ENCODE peak calls at places on chromosomes 11 and 22, in seven cellular contexts. One of them, this sample, is unnamed.

GRCh38 chr11:123100378-123101085 is 38.6 kb upstream of the HSPA8 start:
- DNase-seq in K562: no peak
- DNase-seq in HepG2: no peak
- DNase-seq in H1: no peak
- DNase-seq in HCT116: no peak
- DNase-seq in GM12878: no peak
- DNase-seq in SK-N-SH: no peak
- DNase-seq in this sample: no peak

GRCh38 chr11:15342163-15342562 is 227.4 kb downstream of the INSC start:
- DNase-seq in K562: no peak
- DNase-seq in HepG2: no peak
- DNase-seq in H1: no peak
- DNase-seq in HCT116: no peak
- DNase-seq in GM12878: no peak
- DNase-seq in SK-N-SH: no peak
- DNase-seq in this sample: no peak

GRCh38 chr11:125360066-125360465 is 136.0 kb downstream of the FEZ1 start:
- DNase-seq in K562: no peak
- DNase-seq in HepG2: no peak
- DNase-seq in H1: no peak
- DNase-seq in HCT116: no peak
- DNase-seq in GM12878: no peak
- DNase-seq in SK-N-SH: no peak
- DNase-seq in this sample: no peak

GRCh38 chr11:130435671-130436070 is 7.3 kb upstream of the ADAMTS8 start:
- DNase-seq in K562: no peak
- DNase-seq in HepG2: no peak
- DNase-seq in H1: no peak
- DNase-seq in HCT116: no peak
- DNase-seq in GM12878: no peak
- DNase-seq in SK-N-SH: no peak
- DNase-seq in this sample: no peak

GRCh38 chr11:10481567-10482349 is 26.7 kb downstream of the AMPD3 start:
- DNase-seq in K562: no peak
- DNase-seq in HepG2: no peak
- DNase-seq in H1: no peak
- DNase-seq in HCT116: no peak
- DNase-seq in GM12878: no peak
- DNase-seq in SK-N-SH: no peak
- DNase-seq in this sample: no peak

GRCh38 chr22:46354176-46354992 is 18.9 kb downstream of the TRMU start:
- DNase-seq in K562: no peak
- DNase-seq in HepG2: no peak
- DNase-seq in H1: no peak
- DNase-seq in HCT116: no peak
- DNase-seq in GM12878: no peak
- DNase-seq in SK-N-SH: no peak
- DNase-seq in this sample: no peak

GRCh38 chr11:59040607-59041006 is 45.5 kb upstream of the GLYATL1B start:
- DNase-seq in K562: no peak
- DNase-seq in HepG2: no peak
- DNase-seq in H1: no peak
- DNase-seq in HCT116: no peak
- DNase-seq in GM12878: no peak
- DNase-seq in SK-N-SH: no peak
- DNase-seq in this sample: no peak

GRCh38 chr11:120739780-120740179 is 228.2 kb downstream of the GRIK4 start:
- DNase-seq in K562: no peak
- DNase-seq in HepG2: no peak
- DNase-seq in H1: no peak
- DNase-seq in HCT116: no peak
- DNase-seq in GM12878: no peak
- DNase-seq in SK-N-SH: peak; percentile 82
- DNase-seq in this sample: no peak

GRCh38 chr11:76658651-76659650 is 11.6 kb downstream of the LRRC32 start:
- DNase-seq in K562: no peak
- DNase-seq in HepG2: no peak
- DNase-seq in H1: no peak
- DNase-seq in HCT116: no peak
- DNase-seq in GM12878: no peak
- DNase-seq in SK-N-SH: no peak
- DNase-seq in this sample: no peak

GRCh38 chr22:44664149-44664548 is 37.9 kb upstream of the PRR5 start:
- DNase-seq in K562: no peak
- DNase-seq in HepG2: no peak
- DNase-seq in H1: no peak
- DNase-seq in HCT116: no peak
- DNase-seq in GM12878: no peak
- DNase-seq in SK-N-SH: peak; percentile 52
- DNase-seq in this sample: no peak

GRCh38 chr22:26385164-26385563 is 43.9 kb upstream of the ASPHD2 start:
- DNase-seq in K562: no peak
- DNase-seq in HepG2: no peak
- DNase-seq in H1: no peak
- DNase-seq in HCT116: no peak
- DNase-seq in GM12878: no peak
- DNase-seq in SK-N-SH: no peak
- DNase-seq in this sample: no peak

GRCh38 chr11:48341466-48341865 is 16.7 kb downstream of the OR4C3 start:
- DNase-seq in K562: no peak
- DNase-seq in HepG2: no peak
- DNase-seq in H1: no peak
- DNase-seq in HCT116: no peak
- DNase-seq in GM12878: no peak
- DNase-seq in SK-N-SH: no peak
- DNase-seq in this sample: no peak

GRCh38 chr11:114213622-114214021 is 82.6 kb upstream of the NNMT start:
- DNase-seq in K562: no peak
- DNase-seq in HepG2: no peak
- DNase-seq in H1: no peak
- DNase-seq in HCT116: no peak
- DNase-seq in GM12878: no peak
- DNase-seq in SK-N-SH: no peak
- DNase-seq in this sample: no peak

GRCh38 chr11:76329084-76329648 is 51.8 kb downstream of the THAP12 start:
- DNase-seq in K562: no peak
- DNase-seq in HepG2: peak; percentile 90
- DNase-seq in H1: no peak
- DNase-seq in HCT116: peak; percentile 3
- DNase-seq in GM12878: no peak
- DNase-seq in SK-N-SH: no peak
- DNase-seq in this sample: no peak

DNA sequence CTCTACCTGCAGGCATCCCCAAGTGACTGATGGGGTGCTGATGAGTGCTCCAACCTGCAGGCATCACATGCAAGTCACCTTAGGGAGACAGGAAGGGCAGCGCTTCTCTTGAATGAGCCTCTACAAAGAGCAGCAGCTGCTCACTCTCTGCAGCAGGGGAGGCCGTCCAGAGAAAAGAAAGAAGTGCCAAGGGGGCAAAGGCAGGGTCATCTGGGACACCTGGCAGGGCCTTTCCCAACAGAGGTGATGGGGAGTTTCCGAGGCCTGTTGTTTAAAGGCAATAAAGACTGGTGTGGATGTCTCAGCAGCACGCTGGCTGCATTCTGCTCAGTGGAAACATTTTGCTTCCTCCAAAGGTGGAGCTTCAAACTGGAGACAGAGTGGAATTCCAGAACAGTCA is 113.7 kb downstream of the ETS1 start:
- DNase-seq in K562: no peak
- DNase-seq in HepG2: no peak
- DNase-seq in H1: no peak
- DNase-seq in HCT116: no peak
- DNase-seq in GM12878: peak; percentile 51
- DNase-seq in SK-N-SH: no peak
- DNase-seq in this sample: no peak
- TF ChIP-seq YY1 in K562: no peak
- TF ChIP-seq YY1 in HepG2: no peak
- TF ChIP-seq YY1 in H1: no peak
- TF ChIP-seq YY1 in HCT116: no peak
- TF ChIP-seq YY1 in GM12878: no peak
- TF ChIP-seq YY1 in SK-N-SH: no peak
- TF ChIP-seq YY1 in this sample: no peak

GRCh38 chr11:1048375-1049070 is 12.0 kb upstream of the MUC6 start:
- DNase-seq in K562: no peak
- DNase-seq in HepG2: no peak
- DNase-seq in H1: no peak
- DNase-seq in HCT116: no peak
- DNase-seq in GM12878: no peak
- DNase-seq in SK-N-SH: peak; percentile 39
- DNase-seq in this sample: no peak
- H3K27me3 ChIP-seq in K562: peaks cover 27% of the 10 kb centered on the region
- H3K27me3 ChIP-seq in HepG2: peaks cover 82% of the 10 kb centered on the region
- H3K27me3 ChIP-seq in H1: no peaks in the 10 kb centered on the region
- H3K27me3 ChIP-seq in HCT116: no peaks in the 10 kb centered on the region
- H3K27me3 ChIP-seq in GM12878: no peaks in the 10 kb centered on the region
- H3K27me3 ChIP-seq in SK-N-SH: no peaks in the 10 kb centered on the region
- H3K27me3 ChIP-seq in this sample: no peaks in the 10 kb centered on the region

DNA sequence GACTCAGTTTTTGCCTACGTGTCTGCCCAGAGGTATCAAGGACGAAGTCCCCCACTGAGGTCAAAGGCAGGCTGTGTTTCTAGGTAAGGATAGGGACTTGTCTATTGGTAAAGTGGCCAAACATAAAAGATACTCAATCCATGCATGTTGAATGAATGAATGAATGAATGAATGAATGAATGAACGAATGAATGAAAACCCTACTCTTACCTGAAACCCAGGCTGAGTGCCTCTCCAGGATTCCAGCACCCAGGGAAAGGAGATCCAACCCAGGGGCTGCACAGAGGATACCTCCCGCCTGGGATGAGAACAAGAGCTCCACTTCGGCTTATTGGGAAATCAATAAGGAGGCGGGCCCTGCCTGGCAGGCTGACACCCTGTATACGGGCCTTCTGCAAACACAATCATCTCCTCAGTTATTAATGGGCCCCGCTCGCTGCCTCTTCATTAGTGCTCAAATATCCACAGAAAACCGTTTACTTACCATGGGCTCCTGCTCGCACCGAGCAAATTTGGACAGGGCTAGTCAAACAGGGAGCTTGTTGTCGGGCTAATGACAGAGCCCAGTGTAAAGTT is 177.4 kb downstream of the BUD13 start:
- DNase-seq in K562: no peak
- DNase-seq in HepG2: no peak
- DNase-seq in H1: no peak
- DNase-seq in HCT116: no peak
- DNase-seq in GM12878: no peak
- DNase-seq in SK-N-SH: no peak
- DNase-seq in this sample: no peak
- TF ChIP-seq YY1 in K562: no peak
- TF ChIP-seq YY1 in HepG2: no peak
- TF ChIP-seq YY1 in H1: no peak
- TF ChIP-seq YY1 in HCT116: no peak
- TF ChIP-seq YY1 in GM12878: no peak
- TF ChIP-seq YY1 in SK-N-SH: no peak
- TF ChIP-seq YY1 in this sample: no peak

DNA sequence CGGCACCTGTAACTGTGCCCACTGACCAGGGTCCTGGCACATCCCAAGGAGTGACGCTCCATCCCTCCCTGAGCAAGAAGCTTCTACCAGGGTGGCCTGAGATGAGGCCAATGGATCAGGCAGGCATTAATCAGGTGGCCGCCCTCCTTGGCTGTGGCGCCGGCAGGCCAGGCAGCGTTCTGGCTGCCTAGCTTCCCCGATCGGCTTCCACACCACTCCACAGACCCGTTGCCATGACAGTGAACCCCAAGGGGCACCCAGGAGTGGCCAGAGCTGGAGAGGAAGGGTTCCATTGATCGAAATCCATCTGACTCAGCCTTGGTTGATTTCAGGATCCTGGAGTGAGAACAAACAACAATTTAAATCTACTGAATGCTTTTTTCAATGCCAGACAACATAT is 20.5 kb downstream of the LRRC55 start:
- DNase-seq in K562: no peak
- DNase-seq in HepG2: no peak
- DNase-seq in H1: no peak
- DNase-seq in HCT116: no peak
- DNase-seq in GM12878: no peak
- DNase-seq in SK-N-SH: no peak
- DNase-seq in this sample: no peak
- H3K27me3 ChIP-seq in K562: peaks cover 24% of the 10 kb centered on the region
- H3K27me3 ChIP-seq in HepG2: peaks cover 28% of the 10 kb centered on the region
- H3K27me3 ChIP-seq in H1: no peaks in the 10 kb centered on the region
- H3K27me3 ChIP-seq in HCT116: peaks cover 54% of the 10 kb centered on the region
- H3K27me3 ChIP-seq in GM12878: no peaks in the 10 kb centered on the region
- H3K27me3 ChIP-seq in SK-N-SH: no peaks in the 10 kb centered on the region
- H3K27me3 ChIP-seq in this sample: no peaks in the 10 kb centered on the region

DNA sequence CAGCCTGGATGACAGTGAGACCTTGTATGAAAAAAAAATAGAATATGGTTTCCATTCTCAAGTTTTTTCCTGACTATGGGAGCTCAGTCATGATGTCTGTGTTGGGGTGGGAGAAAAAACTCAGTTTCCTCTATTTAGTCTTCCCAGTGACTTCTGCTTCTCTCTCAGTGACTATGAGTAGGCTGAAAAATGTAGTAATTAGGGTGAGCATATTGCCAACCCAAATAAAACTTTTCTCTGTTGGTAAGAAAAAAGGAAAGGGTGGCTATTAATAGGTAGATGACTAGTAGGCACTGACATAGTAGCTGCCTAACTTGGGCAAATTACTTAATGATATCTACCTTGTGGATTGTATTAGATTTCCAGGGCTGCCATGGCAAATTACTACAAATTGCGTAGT is 34.2 kb upstream of the BIRC3 start:
- DNase-seq in K562: no peak
- DNase-seq in HepG2: no peak
- DNase-seq in H1: no peak
- DNase-seq in HCT116: no peak
- DNase-seq in GM12878: no peak
- DNase-seq in SK-N-SH: no peak
- DNase-seq in this sample: no peak
- TF ChIP-seq YY1 in K562: no peak
- TF ChIP-seq YY1 in HepG2: no peak
- TF ChIP-seq YY1 in H1: no peak
- TF ChIP-seq YY1 in HCT116: no peak
- TF ChIP-seq YY1 in GM12878: no peak
- TF ChIP-seq YY1 in SK-N-SH: no peak
- TF ChIP-seq YY1 in this sample: no peak

DNA sequence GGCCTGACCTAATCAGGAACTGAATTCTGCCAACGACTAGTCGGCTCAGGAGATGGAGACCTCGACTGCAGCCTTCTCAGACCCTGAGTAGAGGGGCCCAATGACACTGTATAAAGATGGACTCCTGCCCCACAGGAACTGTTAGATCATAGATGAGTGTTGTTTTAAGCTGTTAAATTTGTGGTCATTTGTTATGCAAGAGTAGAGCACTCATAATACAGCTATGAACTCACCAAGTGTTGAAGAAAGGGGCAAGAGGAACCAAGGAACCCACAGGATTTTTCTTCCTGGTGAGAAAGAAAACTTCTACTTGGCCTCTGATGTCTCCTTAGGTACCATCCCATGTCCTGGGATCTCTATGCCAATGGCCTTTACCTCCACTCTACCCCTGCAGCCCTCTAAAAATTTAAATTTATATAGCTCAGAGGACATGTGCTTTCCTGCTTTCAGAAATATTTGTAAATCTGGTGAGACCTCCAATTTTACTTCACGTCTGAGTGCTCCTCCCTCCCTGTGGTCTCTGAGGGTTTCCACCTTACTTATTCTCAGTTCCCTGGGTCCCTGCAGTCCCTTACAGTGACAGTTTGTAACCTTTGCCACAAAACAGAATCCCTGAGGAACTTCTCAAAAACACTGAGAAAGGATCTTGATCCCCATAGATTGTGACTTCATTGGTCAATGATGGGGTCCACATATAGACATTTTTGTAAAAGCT is 256.3 kb upstream of the ARHGAP20 start:
- DNase-seq in K562: no peak
- DNase-seq in HepG2: no peak
- DNase-seq in H1: no peak
- DNase-seq in HCT116: no peak
- DNase-seq in GM12878: no peak
- DNase-seq in SK-N-SH: no peak
- DNase-seq in this sample: no peak
- H3K27me3 ChIP-seq in K562: no peaks in the 10 kb centered on the region
- H3K27me3 ChIP-seq in HepG2: no peaks in the 10 kb centered on the region
- H3K27me3 ChIP-seq in H1: no peaks in the 10 kb centered on the region
- H3K27me3 ChIP-seq in HCT116: peaks cover 15% of the 10 kb centered on the region
- H3K27me3 ChIP-seq in GM12878: no peaks in the 10 kb centered on the region
- H3K27me3 ChIP-seq in SK-N-SH: no peaks in the 10 kb centered on the region
- H3K27me3 ChIP-seq in this sample: no peaks in the 10 kb centered on the region